ENCODE peak calls at places on chromosomes 4 and X, in four cellular contexts. R is SK-N-SH, B is IMR-90, J is GM23248. I is an unnamed sample.

GRCh38 chr4:16857425-16857824 is 41.0 kb downstream of the LDB2 start:
- DNase-seq in R (no peak), B (no peak), J (no peak), I (no peak)

GRCh38 chr4:24266951-24267577 is 317.3 kb downstream of the DHX15 start:
- DNase-seq in R (no peak), B (peak), J (peak), I (no peak)

GRCh38 chr4:120329386-120329785 is 262.7 kb upstream of the MAD2L1 start:
- DNase-seq in R (no peak), B (no peak), J (no peak), I (no peak)

GRCh38 chr4:86910820-86911684 is 18.8 kb upstream of the C4orf36 start:
- DNase-seq in R (no peak), B (peak), J (peak), I (no peak)

GRCh38 chrX:24498975-24499374 is 33.9 kb downstream of the PDK3 start:
- DNase-seq in R (peak), B (peak), J (peak), I (peak)

GRCh38 chr4:177118596-177118995 is 191.1 kb upstream of the NEIL3 start:
- DNase-seq in R (peak), B (peak), J (peak), I (peak)

GRCh38 chr4:152255437-152255836 is 280.5 kb downstream of the FBXW7 start:
- DNase-seq in R (no peak), B (peak), J (peak), I (no peak)

GRCh38 chr4:89765966-89766365 is 71.0 kb downstream of the SNCA start:
- DNase-seq in R (no peak), B (peak), J (peak), I (peak)

GRCh38 chr4:158282252-158282651 is 72.0 kb downstream of the TMEM144 start:
- DNase-seq in R (no peak), B (peak), J (peak), I (peak)

DNA sequence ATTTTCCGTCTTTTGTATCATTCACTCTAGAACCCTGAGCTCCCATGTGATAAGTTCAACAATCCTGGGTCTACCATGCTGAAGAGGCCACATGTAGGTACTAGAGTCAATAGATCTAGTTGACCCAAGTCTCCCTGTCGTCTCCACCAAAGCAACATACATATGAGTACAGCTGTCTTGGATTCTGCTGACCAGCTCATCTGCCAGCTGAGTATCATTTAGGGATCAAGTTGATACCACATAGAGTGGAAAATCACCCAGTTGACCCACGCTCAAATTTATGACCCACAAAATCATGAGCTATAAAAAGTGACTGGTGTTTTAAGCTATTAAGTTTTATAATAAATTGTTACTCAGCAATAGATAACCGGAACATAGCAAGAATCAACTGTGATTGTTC is 61.8 kb downstream of the DMD start:
- DNase-seq in R (no peak), B (no peak), J (no peak), I (no peak)
- H3K4me2 ChIP-seq in R (no peak), B (no peak), J (no peak), I (no peak)

GRCh38 chr4:84878090-84878489 is 88.4 kb downstream of the WDFY3 start:
- DNase-seq in R (no peak), B (peak), J (peak), I (peak)
- H3K4me2 ChIP-seq in R (no peak), B (no peak), J (peak), I (peak)

DNA sequence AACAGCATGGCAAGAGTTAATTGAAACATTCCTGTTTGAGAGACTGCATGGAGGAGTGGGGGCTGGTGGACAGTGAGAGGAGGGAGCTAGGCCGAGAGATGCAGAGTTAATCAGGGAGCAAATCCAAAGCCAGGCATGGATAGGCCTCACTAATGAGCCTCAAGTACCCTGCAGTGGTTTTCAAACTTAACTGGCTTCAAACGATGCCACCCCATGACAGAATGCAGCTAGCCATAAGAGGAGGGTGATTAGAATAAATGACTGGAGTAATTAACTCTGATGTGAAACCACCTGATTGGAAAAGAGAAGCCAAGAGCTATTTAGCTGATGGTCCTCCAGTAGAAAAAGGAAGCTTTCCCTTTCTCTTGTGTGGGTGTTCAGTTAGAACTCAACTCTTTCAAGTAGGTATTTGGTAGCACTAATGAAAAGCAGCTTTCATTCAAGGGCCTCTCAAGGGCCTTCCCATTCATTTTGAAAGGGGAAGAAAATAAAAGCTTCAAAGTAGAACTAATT is 215.4 kb upstream of the MAB21L2 start:
- DNase-seq in R (peak), B (no peak), J (no peak), I (no peak)
- H3K4me2 ChIP-seq in R (no peak), B (no peak), J (no peak), I (no peak)

DNA sequence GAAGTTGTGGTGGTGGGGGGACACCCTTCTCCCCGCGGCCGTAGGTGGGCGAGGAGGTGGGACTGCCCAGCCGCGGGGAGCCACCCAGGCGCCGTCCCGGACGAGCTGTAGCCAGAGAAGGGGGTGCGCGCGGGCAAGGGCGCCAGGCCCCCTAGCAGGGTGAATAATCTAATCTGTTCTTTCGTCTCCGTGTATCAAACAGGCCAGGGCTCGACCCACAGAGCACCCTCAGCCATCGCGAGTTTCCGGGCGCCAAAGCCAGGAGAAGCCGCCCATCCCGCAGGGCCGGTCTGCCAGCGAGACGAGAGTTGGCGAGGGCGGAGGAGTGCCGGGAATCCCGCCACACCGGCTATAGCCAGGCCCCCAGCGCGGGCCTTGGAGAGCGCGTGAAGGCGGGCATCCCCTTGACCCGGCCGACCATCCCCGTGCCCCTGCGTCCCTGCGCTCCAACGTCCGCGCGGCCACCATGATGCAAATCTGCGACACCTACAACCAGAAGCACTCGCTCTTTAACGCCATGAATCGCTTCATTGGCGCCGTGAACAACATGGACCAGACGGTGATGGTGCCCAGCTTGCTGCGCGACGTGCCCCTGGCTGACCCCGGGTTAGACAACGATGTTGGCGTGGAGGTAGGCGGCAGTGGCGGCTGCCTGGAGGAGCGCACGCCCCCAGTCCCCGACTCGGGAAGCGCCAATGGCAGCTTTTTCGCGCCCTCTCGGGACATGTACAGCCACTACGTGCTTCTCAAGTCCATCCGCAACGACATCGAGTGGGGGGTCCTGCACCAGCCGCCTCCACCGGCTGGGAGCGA is 3.4 kb downstream of the MID1IP1 start:
- DNase-seq in R (peak), B (no peak), J (peak), I (peak)
- H3K4me2 ChIP-seq in R (peak), B (peak), J (peak), I (peak)